ENCODE peak calls at places on chromosomes 11 and 22, in four cellular contexts. S is ovary, F is fibroblast of lung, E is hepatocyte. Y is an unnamed sample. For H3K9me3, the result is how much of the 10 kb centered on the place peaks cover.

GRCh38 chr11:31477528-31478255 is 31.7 kb downstream of the IMMP1L start:
- DNase-seq in S (no peak), F (no peak), E (no peak), Y (no peak)

GRCh38 chr11:62048101-62048500 is 75.7 kb upstream of the INCENP start:
- DNase-seq in S (no peak), F (peak), E (peak), Y (no peak)

GRCh38 chr22:38017939-38018885 is 33.9 kb upstream of the SOX10 start:
- DNase-seq in S (no peak), F (no peak), E (no peak), Y (no peak)

GRCh38 chr22:46064966-46065666 is 85.2 kb upstream of the PPARA start:
- DNase-seq in S (peak), F (peak), E (no peak), Y (no peak)

GRCh38 chr11:46306296-46306853 is 28.9 kb downstream of the CREB3L1 start:
- DNase-seq in S (no peak), F (peak), E (no peak), Y (no peak)

GRCh38 chr11:116885951-116886629 is 48.7 kb upstream of the APOA1 start:
- DNase-seq in S (no peak), F (peak), E (no peak), Y (no peak)

GRCh38 chr11:3865388-3866193 is 10.1 kb downstream of the STIM1 start:
- DNase-seq in S (no peak), F (peak), E (no peak), Y (no peak)

GRCh38 chr11:113189909-113190667 is 124.3 kb upstream of the TTC12 start:
- DNase-seq in S (no peak), F (peak), E (no peak), Y (no peak)

GRCh38 chr11:8375460-8375859 is 111.8 kb upstream of the LMO1 start:
- DNase-seq in S (no peak), F (no peak), E (no peak), Y (no peak)

DNA sequence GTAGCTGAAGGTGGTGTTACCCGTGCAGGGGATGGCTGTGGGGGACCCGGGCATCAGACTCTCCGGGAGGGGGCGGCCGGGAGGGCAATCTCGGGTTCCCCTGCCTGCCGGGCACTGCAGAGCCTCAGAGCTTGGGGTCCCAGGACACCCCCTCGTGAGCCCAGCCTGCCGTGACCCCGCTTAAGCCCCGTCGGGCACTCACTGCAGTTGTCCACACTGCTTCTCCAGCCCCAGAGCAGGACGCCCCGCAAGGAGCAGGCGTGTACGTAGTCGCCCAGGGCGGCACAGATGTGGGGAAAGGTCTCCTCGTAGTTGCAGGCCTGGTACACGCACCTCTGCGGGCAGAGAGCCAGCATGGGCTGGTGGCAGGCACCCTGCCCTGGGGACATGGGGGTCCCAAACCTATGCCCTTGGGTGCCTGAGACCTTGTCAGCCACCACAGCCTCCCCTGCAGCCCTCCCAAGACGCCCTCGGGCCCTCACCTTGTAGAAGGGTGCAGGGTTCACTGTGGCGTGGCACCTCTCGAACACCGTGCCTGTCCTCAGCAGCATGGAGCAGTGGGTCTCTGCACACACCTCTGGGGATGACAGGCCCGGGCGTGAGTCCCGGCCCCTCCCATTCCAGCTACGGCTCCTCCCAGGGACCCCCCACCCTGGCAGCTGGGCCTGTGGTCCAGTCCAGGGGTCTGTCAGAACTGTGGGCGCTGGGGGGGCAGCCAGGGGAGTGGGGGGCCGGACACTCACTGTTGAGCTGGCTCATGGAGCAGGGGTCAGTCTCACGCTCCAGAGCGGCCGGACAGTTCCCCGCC is 8.8 kb downstream of the MUC6 start:
- DNase-seq in S (no peak), F (no peak), E (no peak), Y (no peak)
- H3K27ac ChIP-seq in S (no peak), F (no peak), E (no peak), Y (no peak)

GRCh38 chr22:49507607-49508292 is 319.9 kb downstream of the BRD1 start:
- DNase-seq in S (no peak), F (no peak), E (no peak), Y (no peak)
- H3K9me3 ChIP-seq in S (under half), F (under half), E (under half), Y (under half)

DNA sequence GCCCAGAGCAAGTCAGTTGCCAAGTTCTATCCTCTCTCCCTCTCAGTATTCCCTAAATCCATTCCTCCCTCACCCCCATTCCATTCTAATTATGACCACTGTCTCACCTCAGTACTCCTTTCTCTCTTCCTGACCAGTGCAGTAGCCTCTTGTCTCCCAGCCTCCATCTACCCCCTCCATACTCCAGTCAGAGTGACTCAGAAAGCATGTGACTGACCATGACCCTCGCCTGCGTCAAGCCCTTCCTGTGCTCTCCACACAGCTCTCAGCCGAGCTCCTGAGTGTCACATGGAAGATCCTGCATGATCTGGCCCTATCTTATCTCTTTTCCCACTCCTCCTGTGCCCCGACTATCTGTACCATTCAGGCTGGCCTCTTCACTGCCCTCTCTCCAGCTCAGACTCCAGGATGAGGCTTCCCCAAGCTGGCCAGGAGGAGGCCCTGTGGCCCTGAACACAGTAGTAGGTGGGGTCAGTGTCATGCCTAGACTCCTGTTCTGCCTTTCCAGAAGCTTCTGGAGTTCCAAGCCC is 42.6 kb downstream of the NEU3 start:
- DNase-seq in S (no peak), F (peak), E (peak), Y (no peak)
- H3K27ac ChIP-seq in S (no peak), F (peak), E (peak), Y (no peak)

DNA sequence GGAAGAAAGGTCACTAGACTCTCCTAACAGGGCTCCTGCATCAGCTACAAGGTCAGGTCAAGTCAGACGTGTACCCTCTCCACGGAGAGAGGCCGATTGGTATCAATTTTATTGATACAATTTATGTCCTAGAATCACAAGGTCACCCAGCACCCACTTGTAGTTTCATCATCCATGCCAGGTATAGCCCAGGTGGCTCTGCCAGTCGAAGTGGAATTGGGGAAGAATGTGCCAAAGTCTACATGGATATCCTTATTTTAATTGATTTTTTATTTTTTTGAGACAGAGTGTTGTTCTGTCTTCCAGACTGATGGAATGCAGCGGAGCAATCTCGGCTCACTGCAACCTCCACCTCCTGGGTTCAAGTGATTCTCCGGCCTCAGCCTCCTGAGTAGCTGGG is 334.1 kb downstream of the SHANK2 start:
- DNase-seq in S (no peak), F (no peak), E (no peak), Y (no peak)
- H3K9me3 ChIP-seq in S (under half), F (under half), E (under half), Y (under half)

Y was measured in colonic mucosa.